ENCODE peak calls at places on chromosomes 5 and 9, in six cellular contexts. One of them, this sample, is unnamed. For H3K9me3, the result is how much of the 10 kb centered on the place peaks cover.

GRCh38 chr5:94793113-94793815 is 174.8 kb downstream of the SLF1 start:
- DNase-seq in endothelial cell of umbilical vein: peak
- DNase-seq in heart right ventricle: no peak
- DNase-seq in psoas muscle: no peak
- DNase-seq in H9: no peak
- DNase-seq in lower lobe of right lung: no peak
- DNase-seq in this sample: no peak

GRCh38 chr5:31452314-31452713 is 79.6 kb downstream of the DROSHA start:
- DNase-seq in endothelial cell of umbilical vein: no peak
- DNase-seq in heart right ventricle: no peak
- DNase-seq in H9: no peak
- DNase-seq in psoas muscle: no peak
- DNase-seq in lower lobe of right lung: no peak
- DNase-seq in this sample: no peak

GRCh38 chr9:5392285-5392684 is 45.4 kb downstream of the PLGRKT start:
- DNase-seq in psoas muscle: no peak
- DNase-seq in heart right ventricle: no peak
- DNase-seq in endothelial cell of umbilical vein: no peak
- DNase-seq in H9: no peak
- DNase-seq in lower lobe of right lung: no peak
- DNase-seq in this sample: no peak

GRCh38 chr9:121984726-121985402 is 108.2 kb downstream of the TTLL11 start:
- DNase-seq in lower lobe of right lung: no peak
- DNase-seq in H9: no peak
- DNase-seq in endothelial cell of umbilical vein: peak
- DNase-seq in heart right ventricle: no peak
- DNase-seq in psoas muscle: no peak
- DNase-seq in this sample: no peak

GRCh38 chr5:177389368-177390169 is 5.3 kb downstream of the SLC34A1 start:
- DNase-seq in endothelial cell of umbilical vein: no peak
- DNase-seq in psoas muscle: no peak
- DNase-seq in heart right ventricle: no peak
- DNase-seq in H9: peak
- DNase-seq in lower lobe of right lung: no peak
- DNase-seq in this sample: no peak

GRCh38 chr5:91072891-91073290 is 310.2 kb downstream of the ARRDC3 start:
- DNase-seq in H9: no peak
- DNase-seq in endothelial cell of umbilical vein: no peak
- DNase-seq in heart right ventricle: no peak
- DNase-seq in psoas muscle: no peak
- DNase-seq in lower lobe of right lung: no peak
- DNase-seq in this sample: no peak

GRCh38 chr9:127714916-127715442 is 484 bp downstream of the PTRH1 start:
- DNase-seq in endothelial cell of umbilical vein: no peak
- DNase-seq in lower lobe of right lung: no peak
- DNase-seq in psoas muscle: peak
- DNase-seq in H9: no peak
- DNase-seq in heart right ventricle: peak
- DNase-seq in this sample: no peak

GRCh38 chr9:35114113-35114847 is 1.4 kb downstream of the ATOSB start:
- DNase-seq in psoas muscle: peak
- DNase-seq in H9: peak
- DNase-seq in lower lobe of right lung: peak
- DNase-seq in heart right ventricle: peak
- DNase-seq in endothelial cell of umbilical vein: peak
- DNase-seq in this sample: peak

GRCh38 chr5:76256116-76256889 is 146.8 kb upstream of the IQGAP2 start:
- DNase-seq in H9: peak
- DNase-seq in psoas muscle: no peak
- DNase-seq in endothelial cell of umbilical vein: peak
- DNase-seq in lower lobe of right lung: no peak
- DNase-seq in heart right ventricle: no peak
- DNase-seq in this sample: peak

GRCh38 chr9:134284273-134284672 is 42.0 kb upstream of the RXRA start:
- DNase-seq in psoas muscle: peak
- DNase-seq in heart right ventricle: peak
- DNase-seq in H9: no peak
- DNase-seq in lower lobe of right lung: no peak
- DNase-seq in endothelial cell of umbilical vein: no peak
- DNase-seq in this sample: no peak

GRCh38 chr9:4548796-4549725 is 58.8 kb downstream of the SLC1A1 start:
- DNase-seq in H9: peak
- DNase-seq in heart right ventricle: peak
- DNase-seq in lower lobe of right lung: peak
- DNase-seq in psoas muscle: peak
- DNase-seq in endothelial cell of umbilical vein: peak
- DNase-seq in this sample: no peak

GRCh38 chr9:34372598-34373011 is 4.1 kb downstream of the MYORG start:
- DNase-seq in heart right ventricle: no peak
- DNase-seq in lower lobe of right lung: no peak
- DNase-seq in H9: peak
- DNase-seq in psoas muscle: no peak
- DNase-seq in endothelial cell of umbilical vein: no peak
- DNase-seq in this sample: no peak

GRCh38 chr5:38845555-38846378 is at the start of gene OSMR:
- DNase-seq in endothelial cell of umbilical vein: peak
- DNase-seq in psoas muscle: peak
- DNase-seq in heart right ventricle: peak
- DNase-seq in lower lobe of right lung: peak
- DNase-seq in H9: peak
- DNase-seq in this sample: peak

GRCh38 chr9:81071108-81071507 is 618.2 kb downstream of the TLE1 start:
- DNase-seq in endothelial cell of umbilical vein: no peak
- DNase-seq in psoas muscle: no peak
- DNase-seq in lower lobe of right lung: no peak
- DNase-seq in heart right ventricle: no peak
- DNase-seq in H9: no peak
- DNase-seq in this sample: no peak

GRCh38 chr5:146395233-146395632 is 51.9 kb upstream of the TCERG1 start:
- DNase-seq in lower lobe of right lung: no peak
- DNase-seq in H9: peak
- DNase-seq in endothelial cell of umbilical vein: no peak
- DNase-seq in heart right ventricle: no peak
- DNase-seq in psoas muscle: no peak
- DNase-seq in this sample: no peak

GRCh38 chr5:126961702-126962101 is 68.7 kb downstream of the MARCHF3 start:
- DNase-seq in lower lobe of right lung: no peak
- DNase-seq in H9: no peak
- DNase-seq in endothelial cell of umbilical vein: peak
- DNase-seq in heart right ventricle: no peak
- DNase-seq in psoas muscle: no peak
- DNase-seq in this sample: no peak

GRCh38 chr9:110123364-110124095 is 84.4 kb downstream of the C9orf152 start:
- DNase-seq in psoas muscle: no peak
- DNase-seq in H9: no peak
- DNase-seq in lower lobe of right lung: no peak
- DNase-seq in heart right ventricle: no peak
- DNase-seq in endothelial cell of umbilical vein: no peak
- DNase-seq in this sample: no peak

GRCh38 chr5:121976979-121977378 is 15.2 kb downstream of the SRFBP1 start:
- DNase-seq in psoas muscle: no peak
- DNase-seq in heart right ventricle: no peak
- DNase-seq in H9: no peak
- DNase-seq in lower lobe of right lung: no peak
- DNase-seq in endothelial cell of umbilical vein: no peak
- DNase-seq in this sample: no peak

GRCh38 chr9:124453586-124454191 is 3.4 kb downstream of the ADGRD2 start:
- DNase-seq in heart right ventricle: no peak
- DNase-seq in endothelial cell of umbilical vein: no peak
- DNase-seq in psoas muscle: no peak
- DNase-seq in H9: peak
- DNase-seq in lower lobe of right lung: no peak
- DNase-seq in this sample: no peak

GRCh38 chr9:134324359-134325095 is 1.7 kb upstream of the RXRA start:
- DNase-seq in heart right ventricle: peak
- DNase-seq in H9: no peak
- DNase-seq in lower lobe of right lung: peak
- DNase-seq in psoas muscle: peak
- DNase-seq in endothelial cell of umbilical vein: no peak
- DNase-seq in this sample: peak

GRCh38 chr5:143245929-143246561 is 157.4 kb downstream of the NR3C1 start:
- DNase-seq in H9: no peak
- DNase-seq in psoas muscle: peak
- DNase-seq in endothelial cell of umbilical vein: peak
- DNase-seq in heart right ventricle: no peak
- DNase-seq in lower lobe of right lung: no peak
- DNase-seq in this sample: no peak

DNA sequence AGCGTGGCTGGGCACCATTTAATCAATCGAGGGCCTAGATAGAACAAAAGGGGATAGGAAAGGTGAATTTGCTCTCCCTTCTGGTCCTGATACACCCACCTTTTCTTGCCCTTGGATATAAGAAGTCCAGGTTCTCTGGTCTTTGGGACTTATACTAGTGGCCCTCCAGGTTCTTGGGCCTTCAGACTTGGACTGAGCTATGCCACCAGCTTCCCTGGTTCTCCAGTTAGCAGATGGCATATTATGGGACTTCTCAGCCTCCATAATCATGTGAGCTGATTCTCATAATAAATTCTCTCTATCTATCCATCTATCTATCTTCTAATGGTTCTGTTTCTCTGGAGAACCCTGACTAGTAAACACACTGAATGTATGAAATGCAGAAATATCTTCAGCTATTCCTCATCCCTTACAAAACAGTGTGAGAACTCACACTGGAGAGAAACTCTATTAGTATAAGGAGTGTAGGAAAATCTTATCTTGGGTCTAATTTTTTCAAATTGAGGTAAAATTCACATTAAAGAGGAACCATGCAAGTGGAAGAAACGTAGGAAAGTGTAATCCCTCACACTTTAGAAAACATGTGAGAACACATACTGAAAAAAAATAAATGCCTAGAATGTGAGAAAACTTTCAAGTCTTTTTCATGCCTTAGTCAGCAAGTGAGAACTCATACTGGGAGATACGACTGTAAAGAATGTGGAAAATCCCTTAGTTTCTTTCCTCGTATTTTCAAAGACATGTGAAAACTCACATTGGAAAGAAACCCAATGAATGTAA is 15.5 kb downstream of the PCDHB15 start:
- DNase-seq in heart right ventricle: no peak
- DNase-seq in psoas muscle: no peak
- DNase-seq in H9: no peak
- DNase-seq in endothelial cell of umbilical vein: peak
- DNase-seq in lower lobe of right lung: no peak
- DNase-seq in this sample: no peak
- H3K9me3 ChIP-seq in heart right ventricle: half or more
- H3K9me3 ChIP-seq in psoas muscle: half or more
- H3K9me3 ChIP-seq in H9: half or more
- H3K9me3 ChIP-seq in endothelial cell of umbilical vein: under half
- H3K9me3 ChIP-seq in lower lobe of right lung: half or more
- H3K9me3 ChIP-seq in this sample: half or more

GRCh38 chr5:4555739-4556285 is 584.3 kb upstream of the ADAMTS16 start:
- DNase-seq in lower lobe of right lung: no peak
- DNase-seq in heart right ventricle: no peak
- DNase-seq in psoas muscle: no peak
- DNase-seq in H9: no peak
- DNase-seq in endothelial cell of umbilical vein: no peak
- DNase-seq in this sample: no peak

GRCh38 chr5:4551034-4551433 is 589.1 kb upstream of the ADAMTS16 start:
- DNase-seq in psoas muscle: no peak
- DNase-seq in endothelial cell of umbilical vein: no peak
- DNase-seq in H9: no peak
- DNase-seq in lower lobe of right lung: no peak
- DNase-seq in heart right ventricle: no peak
- DNase-seq in this sample: no peak

GRCh38 chr5:4549351-4549750 is 590.8 kb upstream of the ADAMTS16 start:
- DNase-seq in lower lobe of right lung: no peak
- DNase-seq in endothelial cell of umbilical vein: no peak
- DNase-seq in heart right ventricle: no peak
- DNase-seq in H9: no peak
- DNase-seq in psoas muscle: no peak
- DNase-seq in this sample: no peak

GRCh38 chr5:4553968-4554367 is 586.2 kb upstream of the ADAMTS16 start:
- DNase-seq in psoas muscle: no peak
- DNase-seq in endothelial cell of umbilical vein: no peak
- DNase-seq in H9: no peak
- DNase-seq in heart right ventricle: no peak
- DNase-seq in lower lobe of right lung: no peak
- DNase-seq in this sample: no peak

DNA sequence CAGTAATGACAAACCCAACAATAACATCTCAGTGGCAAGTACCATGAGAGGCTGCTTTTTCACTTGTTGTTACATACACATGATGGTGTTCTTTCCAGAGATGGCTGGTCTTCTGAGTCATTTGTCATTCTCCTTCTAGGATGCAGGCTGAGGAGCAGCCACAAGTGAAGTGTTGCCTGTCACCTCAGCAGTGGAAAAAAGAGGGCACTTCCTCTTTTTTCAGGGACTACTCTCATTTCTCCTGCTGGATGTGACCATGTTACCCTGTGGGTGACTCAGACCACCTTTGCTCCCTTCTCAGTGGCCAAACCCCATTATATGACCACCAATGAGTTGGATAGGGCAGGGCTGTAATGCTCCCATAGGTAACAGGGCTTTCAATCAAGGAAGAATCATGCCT is 587.0 kb upstream of the ADAMTS16 start:
- DNase-seq in H9: no peak
- DNase-seq in psoas muscle: no peak
- DNase-seq in endothelial cell of umbilical vein: no peak
- DNase-seq in heart right ventricle: no peak
- DNase-seq in lower lobe of right lung: no peak
- DNase-seq in this sample: no peak
- H3K9me3 ChIP-seq in H9: under half
- H3K9me3 ChIP-seq in psoas muscle: under half
- H3K9me3 ChIP-seq in endothelial cell of umbilical vein: under half
- H3K9me3 ChIP-seq in heart right ventricle: under half
- H3K9me3 ChIP-seq in lower lobe of right lung: under half
- H3K9me3 ChIP-seq in this sample: under half

DNA sequence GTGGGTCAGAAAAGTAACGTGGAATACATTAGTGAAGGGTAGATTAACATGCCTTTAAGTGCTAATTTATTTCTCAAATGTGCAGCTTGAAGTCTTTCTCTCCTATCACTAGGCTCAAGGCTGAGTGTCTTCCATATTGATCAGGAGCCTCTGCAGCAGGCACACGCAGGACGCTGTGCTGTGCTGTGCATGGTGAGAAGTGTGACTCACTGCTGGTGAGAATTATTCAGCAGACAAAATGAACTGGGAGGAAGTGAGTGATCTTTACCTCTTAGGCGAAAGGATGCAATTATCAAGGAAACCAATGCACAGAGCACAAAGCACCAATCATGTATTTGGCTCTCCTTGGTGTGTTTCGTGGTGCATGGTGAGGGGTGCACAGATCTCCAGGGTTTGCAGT is 136.3 kb downstream of the TENT4A start:
- DNase-seq in psoas muscle: no peak
- DNase-seq in H9: no peak
- DNase-seq in lower lobe of right lung: no peak
- DNase-seq in heart right ventricle: no peak
- DNase-seq in endothelial cell of umbilical vein: no peak
- DNase-seq in this sample: no peak
- H3K9me3 ChIP-seq in psoas muscle: under half
- H3K9me3 ChIP-seq in H9: under half
- H3K9me3 ChIP-seq in lower lobe of right lung: under half
- H3K9me3 ChIP-seq in heart right ventricle: under half
- H3K9me3 ChIP-seq in endothelial cell of umbilical vein: under half
- H3K9me3 ChIP-seq in this sample: under half

GRCh38 chr5:8341416-8341815 is 472.5 kb downstream of the MTRR start:
- DNase-seq in psoas muscle: no peak
- DNase-seq in heart right ventricle: no peak
- DNase-seq in lower lobe of right lung: no peak
- DNase-seq in endothelial cell of umbilical vein: no peak
- DNase-seq in H9: no peak
- DNase-seq in this sample: no peak

GRCh38 chr5:8340261-8340660 is 471.3 kb downstream of the MTRR start:
- DNase-seq in heart right ventricle: no peak
- DNase-seq in psoas muscle: no peak
- DNase-seq in lower lobe of right lung: no peak
- DNase-seq in endothelial cell of umbilical vein: no peak
- DNase-seq in H9: peak
- DNase-seq in this sample: no peak

GRCh38 chr5:8340739-8341344 is 471.9 kb downstream of the MTRR start:
- DNase-seq in heart right ventricle: no peak
- DNase-seq in lower lobe of right lung: no peak
- DNase-seq in H9: no peak
- DNase-seq in psoas muscle: no peak
- DNase-seq in endothelial cell of umbilical vein: no peak
- DNase-seq in this sample: no peak
- H3K9me3 ChIP-seq in heart right ventricle: under half
- H3K9me3 ChIP-seq in lower lobe of right lung: under half
- H3K9me3 ChIP-seq in H9: under half
- H3K9me3 ChIP-seq in psoas muscle: under half
- H3K9me3 ChIP-seq in endothelial cell of umbilical vein: under half
- H3K9me3 ChIP-seq in this sample: under half

This sample was measured in sigmoid colon.